ENCODE peak calls at places on chromosomes 3 and 15, in four cellular contexts. E is mucosa of descending colon, O is A549, Z is HCT116. Q is an unnamed sample.

GRCh38 chr3:12796171-12797123 is at the start of gene CAND2:
- DNase-seq in Z (no peak), O (no peak), E (peak; percentile 60), Q (no peak)

GRCh38 chr3:27345959-27346865 is 23.0 kb downstream of the NEK10 start:
- DNase-seq in O (no peak), Z (no peak), E (no peak), Q (peak; percentile 53)

GRCh38 chr3:9930804-9931418 is 2.7 kb upstream of the CRELD1 start:
- DNase-seq in Z (no peak), E (no peak), O (no peak), Q (no peak)

GRCh38 chr3:30428251-30428650 is 178.2 kb upstream of the TGFBR2 start:
- DNase-seq in O (no peak), Z (no peak), E (no peak), Q (peak; percentile 23)

GRCh38 chr3:13546667-13547171 is 2.2 kb upstream of the FBLN2 start:
- DNase-seq in O (no peak), Z (no peak), E (no peak), Q (no peak)

GRCh38 chr15:79644091-79644490 is 212.0 kb downstream of the MINAR1 start:
- DNase-seq in E (no peak), Z (no peak), O (peak; percentile 27), Q (peak; percentile 32)

GRCh38 chr3:12143949-12144504 is 14.7 kb downstream of the TIMP4 start:
- DNase-seq in E (no peak), O (no peak), Z (no peak), Q (no peak)

GRCh38 chr3:23325466-23326065 is 122.4 kb downstream of the UBE2E2 start:
- DNase-seq in E (no peak), O (no peak), Z (no peak), Q (peak; percentile 27)

GRCh38 chr3:149564079-149564478 is 89.6 kb downstream of the TM4SF4 start:
- DNase-seq in O (no peak), Z (no peak), E (no peak), Q (no peak)

GRCh38 chr3:105899528-105899927 is 30.7 kb upstream of the CBLB start:
- DNase-seq in Z (no peak), O (no peak), E (no peak), Q (peak; percentile 45)

GRCh38 chr3:124780356-124780755 is 50.1 kb downstream of the UMPS start:
- DNase-seq in Z (no peak), E (peak; percentile 44), O (no peak), Q (peak; percentile 33)

GRCh38 chr3:132210476-132211346 is 106.5 kb upstream of the ACP3 start:
- DNase-seq in Z (peak; percentile 39), E (peak; percentile 73), O (peak; percentile 19), Q (no peak)

GRCh38 chr15:70091649-70092461 is 5.9 kb downstream of the TLE3 start:
- DNase-seq in Z (no peak), E (peak; percentile 44), O (no peak), Q (peak; percentile 85)

GRCh38 chr3:134299185-134299887 is 48.7 kb upstream of the RYK start:
- DNase-seq in E (peak; percentile 34), O (no peak), Z (no peak), Q (no peak)

GRCh38 chr3:54760226-54760625 is 167.6 kb downstream of the LRTM1 start:
- DNase-seq in E (no peak), Z (no peak), O (no peak), Q (no peak)

GRCh38 chr3:168002786-168003368 is 92.8 kb downstream of the GOLIM4 start:
- DNase-seq in E (peak; percentile 64), O (no peak), Z (no peak), Q (peak; percentile 88)

GRCh38 chr15:82851331-82851850 is 42.0 kb downstream of the WHAMM start:
- DNase-seq in O (no peak), Z (no peak), E (no peak), Q (no peak)

GRCh38 chr3:14764331-14765064 is 54.3 kb upstream of the FGD5 start:
- DNase-seq in Z (no peak), O (no peak), E (no peak), Q (peak; percentile 11)

GRCh38 chr15:31255176-31255510 is 71.5 kb upstream of the KLF13 start:
- DNase-seq in O (no peak), E (peak; percentile 47), Z (no peak), Q (no peak)

GRCh38 chr15:62920569-62921502 is 121.7 kb upstream of the TPM1 start:
- DNase-seq in E (no peak), O (no peak), Z (no peak), Q (no peak)

GRCh38 chr3:41710646-41711388 is 251.1 kb downstream of the ULK4 start:
- DNase-seq in Z (no peak), E (no peak), O (no peak), Q (peak; percentile 48)

GRCh38 chr15:50182233-50183013 is 427 bp downstream of the SLC27A2 start:
- DNase-seq in Z (peak; percentile 8), E (peak; percentile 84), O (peak; percentile 55), Q (no peak)

GRCh38 chr3:142087676-142088075 is 61.7 kb downstream of the TFDP2 start:
- DNase-seq in Z (peak; percentile 13), E (no peak), O (no peak), Q (peak; percentile 73)

GRCh38 chr3:116059421-116060096 is 385.7 kb downstream of the LSAMP start:
- DNase-seq in Z (peak; percentile 82), E (no peak), O (peak; percentile 41), Q (peak; percentile 99)

GRCh38 chr3:13214847-13215472 is 141.7 kb upstream of the IQSEC1 start:
- DNase-seq in O (no peak), E (no peak), Z (no peak), Q (no peak)

GRCh38 chr3:29279830-29280229 is 1.0 kb upstream of the RBMS3 start:
- DNase-seq in E (no peak), O (no peak), Z (no peak), Q (no peak)

GRCh38 chr3:194000100-194000499 is 135.8 kb upstream of the HES1 start:
- DNase-seq in E (no peak), O (no peak), Z (no peak), Q (no peak)

GRCh38 chr15:92616621-92617179 is 38.9 kb downstream of the FAM174B start:
- DNase-seq in Z (no peak), O (no peak), E (no peak), Q (no peak)

GRCh38 chr3:185561374-185561943 is 9.1 kb upstream of the LIPH start:
- DNase-seq in Z (no peak), E (peak; percentile 75), O (no peak), Q (no peak)

GRCh38 chr15:89128320-89129122 is 40.3 kb downstream of the ABHD2 start:
- DNase-seq in Z (no peak), O (no peak), E (no peak), Q (no peak)

GRCh38 chr15:75362642-75363249 is 5.7 kb downstream of the MAN2C1 start:
- DNase-seq in Z (no peak), E (no peak), O (no peak), Q (no peak)

GRCh38 chr3:112372396-112372795 is 39.4 kb downstream of the CD200 start:
- DNase-seq in E (no peak), O (no peak), Z (no peak), Q (no peak)

GRCh38 chr15:67190326-67190725 is 64.1 kb downstream of the AAGAB start:
- DNase-seq in Z (no peak), E (no peak), O (no peak), Q (no peak)
- H3K4me1 ChIP-seq in Z (no peaks in the 10 kb centered on the region), E (peaks cover 3% of the 10 kb centered on the region), O (peaks cover 58% of the 10 kb centered on the region), Q (no peaks in the 10 kb centered on the region)

GRCh38 chr3:188578579-188579363 is 424.8 kb downstream of the LPP start:
- DNase-seq in E (no peak), Z (no peak), O (no peak), Q (no peak)

GRCh38 chr3:188575501-188575900 is 421.5 kb downstream of the LPP start:
- DNase-seq in Z (no peak), O (no peak), E (no peak), Q (no peak)

GRCh38 chr3:188574885-188575284 is 420.9 kb downstream of the LPP start:
- DNase-seq in E (no peak), Z (no peak), O (no peak), Q (no peak)

GRCh38 chr3:188573929-188574317 is 420.0 kb downstream of the LPP start:
- DNase-seq in E (no peak), Z (no peak), O (no peak), Q (no peak)

GRCh38 chr3:188577539-188577938 is 423.6 kb downstream of the LPP start:
- DNase-seq in O (no peak), Z (no peak), E (no peak), Q (no peak)
- H3K4me1 ChIP-seq in O (peaks cover 3% of the 10 kb centered on the region), Z (no peaks in the 10 kb centered on the region), E (peaks cover 4% of the 10 kb centered on the region), Q (peaks cover 10% of the 10 kb centered on the region)

DNA sequence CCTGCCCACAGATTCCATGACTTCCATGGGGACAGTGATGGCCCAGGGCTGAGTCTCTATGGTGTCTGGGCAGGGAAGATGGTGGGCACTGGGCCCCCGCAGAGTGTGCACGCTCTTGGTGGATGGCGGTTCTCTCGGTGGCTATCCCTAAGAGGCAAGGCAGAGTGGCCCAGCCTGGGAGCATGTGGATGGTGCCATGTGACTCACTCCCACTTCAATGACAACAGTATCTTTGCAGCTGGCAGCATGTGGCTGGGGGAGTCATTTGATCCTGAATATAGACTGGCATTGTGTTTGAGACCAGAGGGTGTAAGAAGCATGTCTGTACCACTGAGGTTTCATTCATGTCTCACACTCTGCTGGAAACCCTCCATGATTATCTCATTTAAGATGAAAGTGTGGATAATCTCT is 101.2 kb downstream of the CORO2B start:
- DNase-seq in E (no peak), O (no peak), Z (no peak), Q (no peak)
- H3K4me1 ChIP-seq in E (no peaks in the 10 kb centered on the region), O (no peaks in the 10 kb centered on the region), Z (peaks cover 9% of the 10 kb centered on the region), Q (peaks cover 4% of the 10 kb centered on the region)

GRCh38 chr15:95868970-95869369 is 461.5 kb upstream of the NR2F2 start:
- DNase-seq in E (no peak), Z (no peak), O (no peak), Q (no peak)

GRCh38 chr15:95868450-95868849 is 462.1 kb upstream of the NR2F2 start:
- DNase-seq in O (no peak), E (no peak), Z (no peak), Q (no peak)

GRCh38 chr15:95866698-95867440 is 463.6 kb upstream of the NR2F2 start:
- DNase-seq in O (no peak), Z (no peak), E (no peak), Q (no peak)

GRCh38 chr15:95872366-95872771 is 458.1 kb upstream of the NR2F2 start:
- DNase-seq in O (no peak), Z (no peak), E (no peak), Q (peak; percentile 95)

GRCh38 chr15:95869920-95870319 is 460.6 kb upstream of the NR2F2 start:
- DNase-seq in E (no peak), O (no peak), Z (no peak), Q (no peak)
- H3K4me1 ChIP-seq in E (no peaks in the 10 kb centered on the region), O (no peaks in the 10 kb centered on the region), Z (peaks cover 7% of the 10 kb centered on the region), Q (no peaks in the 10 kb centered on the region)

GRCh38 chr15:73931441-73931840 is 5.2 kb downstream of the LOXL1 start:
- DNase-seq in O (no peak), Z (no peak), E (no peak), Q (no peak)
- H3K4me1 ChIP-seq in O (peaks cover 8% of the 10 kb centered on the region), Z (peaks cover 17% of the 10 kb centered on the region), E (peaks cover 11% of the 10 kb centered on the region), Q (no peaks in the 10 kb centered on the region)